ENCODE peak calls at places on chromosomes 6 and 20, in six cellular contexts. N, Y, B, A, M and Z are unnamed samples.
A peak's percentile ranks its signal among the peaks of the same experiment; 100 is the strongest.

GRCh38 chr20:47585087-47585747 is 83.5 kb downstream of the NCOA3 start:
- DNase-seq in B (no peak), Y (no peak), N (no peak), M (no peak), A (no peak), Z (no peak)

GRCh38 chr6:103516336-103516735 is 1343.4 kb downstream of the HACE1 start:
- DNase-seq in B (no peak), N (no peak), M (no peak), A (no peak), Y (no peak), Z (no peak)

GRCh38 chr6:122622404-122622938 is 12.3 kb downstream of the PKIB start:
- DNase-seq in Y (no peak), N (no peak), B (no peak), A (no peak), M (no peak), Z (no peak)

GRCh38 chr6:98239057-98239456 is 595.3 kb upstream of the POU3F2 start:
- DNase-seq in B (no peak), M (no peak), A (no peak), Y (no peak), N (no peak), Z (no peak)

GRCh38 chr6:19835605-19836004 is 1.6 kb upstream of the ID4 start:
- DNase-seq in A (no peak), B (no peak), N (no peak), Y (no peak), M (no peak), Z (no peak)

GRCh38 chr20:58500256-58500655 is 14.9 kb downstream of the APCDD1L start:
- DNase-seq in B (no peak), Y (no peak), A (no peak), N (no peak), M (no peak), Z (no peak)

GRCh38 chr20:54601831-54602515 is 126.6 kb downstream of the DOK5 start:
- DNase-seq in Y (no peak), M (no peak), A (no peak), B (no peak), N (no peak), Z (no peak)

GRCh38 chr20:56200456-56200855 is 48.1 kb upstream of the MC3R start:
- DNase-seq in Y (no peak), M (no peak), A (peak; percentile 48), N (peak; percentile 10), B (peak; percentile 52), Z (no peak)

GRCh38 chr6:38640216-38640909 is 634 bp upstream of the BTBD9 start:
- DNase-seq in A (no peak), M (peak; percentile 2), N (no peak), Y (no peak), B (no peak), Z (peak; percentile 73)

GRCh38 chr6:2129076-2129695 is 116.2 kb downstream of the GMDS start:
- DNase-seq in Y (no peak), N (no peak), B (no peak), M (no peak), A (no peak), Z (no peak)

GRCh38 chr6:148573922-148574321 is 172.9 kb upstream of the UST start:
- DNase-seq in Y (no peak), M (no peak), A (no peak), N (no peak), B (no peak), Z (no peak)

GRCh38 chr6:169933839-169934698 is 182.6 kb downstream of the ERMARD start:
- DNase-seq in A (no peak), N (no peak), Y (no peak), B (no peak), M (peak; percentile 96), Z (no peak)

GRCh38 chr6:130752292-130752691 is 74.9 kb upstream of the SMLR1 start:
- DNase-seq in N (no peak), A (no peak), B (no peak), Y (no peak), M (no peak), Z (no peak)

GRCh38 chr6:37303891-37304503 is 46.1 kb upstream of the TMEM217 start:
- DNase-seq in B (peak; percentile 74), A (peak; percentile 35), Y (no peak), N (peak; percentile 36), M (peak; percentile 45), Z (no peak)

GRCh38 chr20:58135441-58136170 is 92.8 kb downstream of the ANKRD60 start:
- DNase-seq in A (no peak), B (no peak), N (no peak), Y (no peak), M (no peak), Z (no peak)

GRCh38 chr6:41419385-41419784 is 84.0 kb downstream of the NCR2 start:
- DNase-seq in B (no peak), Y (no peak), N (no peak), M (no peak), A (no peak), Z (no peak)

GRCh38 chr6:75204959-75205775 is 686 bp downstream of the COL12A1 start:
- DNase-seq in A (peak; percentile 35), M (peak; percentile 46), N (no peak), Y (peak; percentile 74), B (no peak), Z (peak; percentile 52)

DNA sequence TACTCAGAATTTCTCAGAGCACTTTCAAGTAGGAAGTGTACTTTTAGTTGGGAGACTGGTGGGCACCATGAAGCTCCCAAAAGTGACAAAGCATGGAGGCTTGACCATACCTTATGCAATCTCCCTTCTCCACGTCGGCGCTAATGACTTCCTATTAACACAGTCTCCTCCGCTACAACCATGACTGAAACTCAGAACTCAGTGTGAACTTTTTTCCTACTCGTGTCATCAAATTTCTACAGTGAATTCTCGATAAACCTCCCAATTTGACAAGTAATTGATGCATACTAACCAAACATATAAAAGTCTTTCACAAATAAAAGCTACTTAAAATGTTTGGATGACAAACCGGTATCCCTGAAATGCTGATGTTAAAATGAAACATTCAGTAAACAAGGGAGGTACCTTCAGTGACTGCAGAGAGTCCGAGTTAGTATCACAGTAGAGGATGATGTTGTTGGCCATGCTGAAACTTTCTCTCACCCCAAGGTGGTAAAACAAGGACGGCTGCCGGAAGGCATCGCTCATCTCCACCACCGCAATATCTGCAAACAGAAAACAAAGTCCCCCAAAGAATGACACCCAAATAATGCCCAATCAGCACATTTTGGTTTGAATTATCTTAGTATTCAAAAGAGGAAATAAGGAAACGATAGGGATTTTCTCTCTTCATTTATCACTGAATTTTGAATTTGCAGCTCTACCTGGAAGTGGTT is 72.1 kb downstream of the MAP3K5 start:
- DNase-seq in Y (no peak), B (no peak), M (no peak), N (no peak), A (no peak), Z (no peak)
- TF ChIP-seq JUN in Y (no peak), B (no peak), M (no peak), N (no peak), A (no peak), Z (no peak)

DNA sequence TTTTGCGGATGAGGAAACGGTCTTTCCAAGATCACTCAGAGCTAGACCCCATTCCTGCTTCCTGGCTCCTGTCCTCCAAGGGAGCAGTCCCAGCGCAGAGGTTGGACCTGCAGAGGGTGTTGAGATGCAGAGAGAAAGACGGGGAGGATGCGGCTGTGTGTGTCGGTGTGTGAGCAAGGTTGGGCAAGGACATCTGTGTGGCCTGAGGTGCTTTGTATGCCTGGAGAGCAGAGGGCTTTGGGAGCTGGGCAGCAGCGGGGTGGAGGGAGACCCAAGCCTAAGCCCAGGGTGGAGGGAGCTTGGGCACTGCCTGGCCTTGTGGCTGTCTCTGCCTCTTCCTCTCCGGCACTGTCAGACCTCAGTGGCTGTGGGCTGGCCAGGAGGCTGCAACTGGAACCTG is 147.4 kb upstream of the RNF24 start:
- DNase-seq in M (no peak), N (no peak), Y (peak; percentile 40), B (no peak), A (no peak), Z (no peak)
- TF ChIP-seq JUN in M (no peak), N (no peak), Y (no peak), B (no peak), A (no peak), Z (no peak)

GRCh38 chr6:168530653-168531071 is 89.7 kb downstream of the SMOC2 start:
- DNase-seq in M (no peak), B (no peak), N (no peak), Y (no peak), A (no peak), Z (no peak)
- TF ChIP-seq JUN in M (no peak), B (no peak), N (no peak), Y (no peak), A (no peak), Z (no peak)

GRCh38 chr20:62202083-62202395 is 18.0 kb downstream of the HRH3 start:
- DNase-seq in M (no peak), A (no peak), Y (no peak), N (no peak), B (no peak), Z (no peak)
- TF ChIP-seq JUN in M (no peak), A (no peak), Y (no peak), N (no peak), B (no peak), Z (no peak)

GRCh38 chr20:32977281-32978008 is 26.8 kb downstream of the SUN5 start:
- DNase-seq in Y (no peak), N (no peak), B (no peak), M (no peak), A (no peak), Z (peak; percentile 6)
- TF ChIP-seq JUN in Y (no peak), N (no peak), B (no peak), M (no peak), A (no peak), Z (no peak)

GRCh38 chr6:56542367-56543331 is 100.0 kb downstream of the DST start:
- DNase-seq in B (peak; percentile 96), M (peak; percentile 97), A (peak; percentile 93), N (peak; percentile 98), Y (peak; percentile 84), Z (peak; percentile 92)

GRCh38 chr6:56541736-56542366 is 100.8 kb downstream of the DST start:
- DNase-seq in B (no peak), Y (no peak), A (no peak), N (peak; percentile 23), M (no peak), Z (no peak)

GRCh38 chr6:56540232-56540631 is 102.5 kb downstream of the DST start:
- DNase-seq in B (no peak), N (no peak), Y (no peak), M (no peak), A (no peak), Z (no peak)

GRCh38 chr6:56539503-56540105 is 103.1 kb downstream of the DST start:
- DNase-seq in Y (no peak), M (peak; percentile 46), A (no peak), B (no peak), N (no peak), Z (no peak)

GRCh38 chr6:56540950-56541600 is 101.6 kb downstream of the DST start:
- DNase-seq in Y (no peak), B (peak; percentile 50), A (no peak), N (peak; percentile 77), M (peak; percentile 63), Z (no peak)
- TF ChIP-seq JUN in Y (no peak), B (no peak), A (no peak), N (no peak), M (no peak), Z (no peak)

DNA sequence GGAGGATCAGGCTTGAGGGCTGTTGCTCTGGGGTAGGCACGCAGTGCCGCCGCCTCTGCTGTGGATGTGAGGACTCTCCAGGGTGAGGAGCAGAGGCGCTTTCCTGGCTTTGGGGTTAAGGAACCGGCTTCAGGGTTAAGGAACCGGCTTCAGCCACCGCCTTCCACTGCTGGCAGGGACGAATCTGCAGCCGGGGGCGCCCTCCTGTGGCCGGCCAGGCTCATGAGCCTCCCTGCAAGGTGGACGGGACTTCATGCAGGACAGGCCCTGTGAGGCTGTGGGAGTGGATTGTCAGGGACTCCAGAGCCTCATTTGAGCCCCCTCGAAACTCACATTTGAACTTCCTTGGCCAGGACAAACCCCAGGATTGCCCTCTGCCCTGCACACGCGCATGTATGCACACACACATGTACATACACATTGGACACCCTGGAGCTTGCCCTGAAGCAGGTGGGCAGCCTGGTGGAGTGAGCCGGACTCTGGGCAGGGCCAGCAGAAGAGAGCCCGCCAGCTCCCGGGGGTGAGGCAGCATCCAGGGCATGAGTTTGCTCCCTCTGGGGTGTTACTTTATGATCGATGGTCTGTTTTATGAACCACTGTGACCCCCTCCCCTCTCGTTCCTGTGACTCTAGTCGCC is 146.9 kb downstream of the PHACTR3 start:
- DNase-seq in M (no peak), Y (peak; percentile 84), B (peak; percentile 69), N (peak; percentile 52), A (peak; percentile 68), Z (peak; percentile 87)
- TF ChIP-seq JUN in M (no peak), Y (no peak), B (no peak), N (no peak), A (no peak), Z (no peak)